ENCODE peak calls at places on chromosomes 13 and 19, in five cellular contexts. B is neuronal stem cell, T is H9, A is mesenchymal stem cell, F is IMR-90. J is an unnamed sample.

GRCh38 chr19:6271251-6271650 is 8.5 kb downstream of the MLLT1 start:
- DNase-seq in B (no peak), T (peak), A (peak), F (peak), J (no peak)

GRCh38 chr13:92103673-92104296 is 705.4 kb downstream of the GPC5 start:
- DNase-seq in B (no peak), T (no peak), A (peak), F (peak), J (peak)

GRCh38 chr19:5973867-5974635 is 3.9 kb downstream of the RANBP3 start:
- DNase-seq in B (no peak), T (no peak), A (no peak), F (no peak), J (no peak)

GRCh38 chr13:32581177-32581786 is 5.0 kb upstream of the PDS5B start:
- DNase-seq in B (no peak), T (no peak), A (peak), F (peak), J (peak)

GRCh38 chr13:97266734-97267417 is 44.7 kb downstream of the MBNL2 start:
- DNase-seq in B (peak), T (no peak), A (no peak), F (no peak), J (no peak)

GRCh38 chr19:15358918-15359317 is 20.7 kb downstream of the AKAP8 start:
- DNase-seq in B (no peak), T (no peak), A (peak), F (peak), J (no peak)

GRCh38 chr13:51997641-51998330 is 13.5 kb downstream of the ATP7B start:
- DNase-seq in B (no peak), T (peak), A (no peak), F (no peak), J (peak)

GRCh38 chr19:52669586-52669985 is 31.4 kb upstream of the ZNF83 start:
- DNase-seq in B (no peak), T (no peak), A (no peak), F (no peak), J (no peak)

GRCh38 chr19:49224856-49225255 is 67.3 kb downstream of the TRPM4 start:
- DNase-seq in B (peak), T (peak), A (peak), F (peak), J (peak)

GRCh38 chr13:85236431-85236830 is 562.8 kb downstream of the SLITRK6 start:
- DNase-seq in B (no peak), T (no peak), A (no peak), F (peak), J (no peak)

GRCh38 chr13:51714663-51715168 is 89.2 kb downstream of the DHRS12 start:
- DNase-seq in B (no peak), T (no peak), A (peak), F (peak), J (peak)

GRCh38 chr19:1648156-1648925 is 4.1 kb downstream of the TCF3 start:
- DNase-seq in B (no peak), T (no peak), A (no peak), F (no peak), J (no peak)

GRCh38 chr13:41562083-41562482 is 104.7 kb downstream of the RGCC start:
- DNase-seq in B (no peak), T (no peak), A (peak), F (peak), J (peak)

GRCh38 chr13:77751513-77752456 is 54.3 kb downstream of the SLAIN1 start:
- DNase-seq in B (peak), T (peak), A (peak), F (peak), J (peak)

GRCh38 chr13:29369060-29369743 is 226.3 kb downstream of the SLC7A1 start:
- DNase-seq in B (peak), T (peak), A (peak), F (peak), J (peak)

GRCh38 chr13:104809483-104809882 is 1726.0 kb downstream of the EFNB2 start:
- DNase-seq in B (no peak), T (no peak), A (peak), F (no peak), J (peak)

GRCh38 chr19:31356587-31357314 is 7.5 kb upstream of the TSHZ3 start:
- DNase-seq in B (no peak), T (peak), A (no peak), F (no peak), J (peak)

GRCh38 chr13:113854238-113855011 is 9.5 kb downstream of the GAS6 start:
- DNase-seq in B (no peak), T (peak), A (peak), F (peak), J (no peak)

GRCh38 chr19:10835089-10835753 is 791 bp downstream of the TMED1 start:
- DNase-seq in B (no peak), T (peak), A (no peak), F (no peak), J (peak)

GRCh38 chr19:377801-378581 is 31.0 kb downstream of the C2CD4C start:
- DNase-seq in B (no peak), T (no peak), A (no peak), F (no peak), J (no peak)

GRCh38 chr13:94343243-94343585 is 136.3 kb downstream of the DCT start:
- DNase-seq in B (peak), T (no peak), A (peak), F (peak), J (no peak)

GRCh38 chr19:6728346-6728745 is 7.9 kb upstream of the C3 start:
- DNase-seq in B (no peak), T (no peak), A (no peak), F (no peak), J (no peak)

GRCh38 chr19:44747739-44748425 is 626 bp upstream of the BCL3 start:
- DNase-seq in B (no peak), T (peak), A (peak), F (peak), J (peak)

DNA sequence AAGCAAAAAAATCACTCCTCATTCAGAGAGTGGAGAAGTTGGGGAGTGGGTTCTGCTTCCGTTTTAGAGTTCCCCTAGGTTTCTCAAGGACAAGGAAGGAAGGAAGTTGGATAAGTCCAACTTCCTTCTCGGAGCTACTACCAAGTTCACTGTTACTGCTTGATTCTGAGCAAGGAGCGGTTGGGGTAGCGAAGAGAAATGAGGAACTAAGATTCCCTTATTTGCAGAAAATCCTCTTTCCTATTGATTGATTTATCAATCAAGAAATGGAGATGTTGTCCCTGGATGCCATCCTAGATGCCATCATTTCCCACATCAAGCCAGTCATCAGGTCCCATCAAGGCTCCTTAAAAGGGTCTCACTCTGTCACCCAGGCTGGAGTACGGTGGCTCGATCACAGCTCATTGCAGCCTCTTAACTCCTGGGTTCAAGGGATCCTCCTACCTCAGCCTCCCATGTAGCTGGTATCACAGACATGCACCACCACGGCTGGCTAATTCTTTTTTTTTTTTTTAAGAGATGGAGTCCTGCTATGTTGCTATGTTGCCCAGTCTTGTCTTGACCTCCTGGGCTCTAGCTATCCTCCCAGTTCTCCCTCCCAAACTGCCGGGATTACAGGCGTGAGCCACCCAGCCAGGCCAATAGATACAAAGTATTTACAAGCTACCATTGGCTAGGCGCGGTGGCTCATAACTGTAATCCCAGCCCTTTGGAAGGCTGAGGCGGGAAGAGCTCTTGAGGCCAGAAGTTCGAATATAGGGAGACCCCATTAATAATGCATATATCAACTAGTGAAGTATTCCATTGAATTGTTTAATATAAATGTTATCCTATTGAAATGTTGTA is 820 bp upstream of the B9D2 start:
- DNase-seq in B (no peak), T (no peak), A (no peak), F (peak), J (no peak)
- H3K4ac ChIP-seq in B (no peak), T (no peak), A (peak), F (peak), J (peak)

GRCh38 chr13:111551421-111551820 is 231.0 kb downstream of the TEX29 start:
- DNase-seq in B (no peak), T (no peak), A (no peak), F (no peak), J (no peak)

GRCh38 chr13:111555268-111555633 is 234.8 kb downstream of the TEX29 start:
- DNase-seq in B (no peak), T (no peak), A (no peak), F (no peak), J (no peak)

GRCh38 chr13:111555906-111556305 is 235.5 kb downstream of the TEX29 start:
- DNase-seq in B (no peak), T (no peak), A (no peak), F (no peak), J (no peak)

GRCh38 chr13:111554539-111555267 is 234.3 kb downstream of the TEX29 start:
- DNase-seq in B (no peak), T (no peak), A (no peak), F (no peak), J (no peak)

GRCh38 chr13:111552891-111553637 is 232.6 kb downstream of the TEX29 start:
- DNase-seq in B (no peak), T (no peak), A (no peak), F (no peak), J (no peak)
- H3K23ac ChIP-seq in B (no peak), T (no peak), A (no peak), F (no peak), J (no peak)

DNA sequence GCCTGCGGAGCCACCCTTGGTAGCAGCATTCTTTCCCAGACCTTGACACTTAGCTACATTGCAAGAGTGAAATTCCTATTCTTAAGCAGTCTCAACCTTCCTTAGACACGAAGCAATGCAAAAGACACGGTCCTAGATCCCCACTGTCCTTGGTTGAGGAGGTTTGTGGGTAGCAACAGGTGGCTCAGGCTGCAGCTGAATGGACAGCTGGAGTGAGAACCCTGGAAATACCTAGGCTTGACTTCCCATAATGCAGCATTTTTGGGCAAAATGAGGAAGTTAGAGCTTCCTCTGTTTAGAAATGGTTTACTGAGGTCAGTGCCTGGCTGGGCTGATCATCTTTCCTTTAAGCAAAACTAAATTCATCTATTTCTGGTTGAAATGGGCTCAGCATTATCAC is 296.6 kb downstream of the RFC3 start:
- DNase-seq in B (no peak), T (no peak), A (no peak), F (no peak), J (no peak)
- H3K4ac ChIP-seq in B (no peak), T (no peak), A (no peak), F (no peak), J (no peak)

GRCh38 chr19:55339225-55340143 is at the start of gene KMT5C:
- DNase-seq in B (peak), T (peak), A (peak), F (peak), J (peak)

GRCh38 chr19:55340784-55341147 is 1.1 kb downstream of the KMT5C start:
- DNase-seq in B (no peak), T (peak), A (peak), F (no peak), J (peak)

GRCh38 chr19:55341191-55342043 is 1.7 kb downstream of the KMT5C start:
- DNase-seq in B (peak), T (peak), A (peak), F (peak), J (peak)

GRCh38 chr19:55342044-55342531 is 2.4 kb downstream of the KMT5C start:
- DNase-seq in B (no peak), T (peak), A (no peak), F (no peak), J (no peak)

DNA sequence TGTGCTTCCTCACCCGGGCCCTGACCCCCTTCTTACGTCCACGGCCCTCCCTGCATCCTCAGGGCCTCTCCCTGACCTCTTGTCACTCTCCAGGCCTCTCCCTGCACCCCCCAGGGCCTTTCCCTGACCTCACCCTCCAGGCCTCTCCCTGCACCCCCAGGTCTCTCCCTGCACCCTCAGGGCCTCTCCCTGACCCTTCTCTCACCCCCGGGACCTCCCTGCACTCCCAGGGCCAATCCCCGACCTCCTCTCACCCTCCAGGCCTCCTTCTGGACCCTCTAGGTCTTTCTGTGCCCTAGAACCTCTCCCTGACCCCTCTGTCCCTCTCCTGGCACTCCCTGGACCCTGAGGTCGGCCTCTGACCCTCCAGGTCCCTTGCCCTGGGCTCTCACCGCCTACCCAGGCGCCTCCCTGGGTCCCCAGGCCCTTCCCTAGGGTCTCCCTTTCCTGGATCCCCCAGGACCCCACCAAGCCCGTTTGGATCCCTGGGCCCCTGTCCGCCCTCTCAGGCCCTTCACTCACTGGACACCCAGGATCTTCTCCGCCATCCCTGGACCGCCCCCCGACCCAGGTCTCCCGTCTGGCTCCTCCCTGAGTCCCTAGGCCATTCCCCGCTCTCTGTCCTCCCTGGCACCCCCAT is 588 bp downstream of the KMT5C start:
- DNase-seq in B (no peak), T (peak), A (no peak), F (no peak), J (no peak)
- H3K23ac ChIP-seq in B (peak), T (no peak), A (no peak), F (peak), J (no peak)

GRCh38 chr19:16586477-16586871 is 14.3 kb upstream of the SLC35E1 start:
- DNase-seq in B (no peak), T (no peak), A (no peak), F (no peak), J (no peak)
- H3K4ac ChIP-seq in B (no peak), T (no peak), A (no peak), F (no peak), J (peak)

DNA sequence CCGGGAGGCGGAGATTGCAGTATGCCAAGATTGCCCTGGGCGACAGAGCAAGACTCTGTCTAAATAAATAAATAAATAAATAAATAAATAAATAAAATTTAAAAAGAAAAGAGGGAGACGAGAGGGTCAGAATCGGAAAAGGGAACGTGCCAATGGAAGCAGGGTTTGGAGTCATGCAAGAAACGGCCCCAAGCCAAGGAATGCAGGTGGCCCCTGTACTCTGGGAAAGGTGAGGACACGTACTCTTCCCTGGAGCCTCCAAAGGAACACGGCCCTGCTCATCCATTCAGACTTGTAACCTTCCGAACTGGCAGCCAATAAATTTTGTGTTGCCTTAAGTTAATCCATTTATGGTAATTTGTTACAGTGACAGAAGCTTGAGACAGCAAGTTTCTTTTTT is 19.9 kb upstream of the PNMA8C start:
- DNase-seq in B (no peak), T (no peak), A (no peak), F (no peak), J (no peak)
- H3K23ac ChIP-seq in B (no peak), T (no peak), A (no peak), F (no peak), J (no peak)